ENCODE peak calls at places on chromosome 4, in six cellular contexts. A is AG08395, T is amniotic stem cell, P is HEK293T, K is AG10803, F is ELF-1. L is an unnamed sample.

GRCh38 chr4:183312841-183313240 is 7.2 kb downstream of the CLDN22 start:
- DNase-seq in T (no peak), P (no peak), K (no peak), F (no peak), A (no peak), L (no peak)

GRCh38 chr4:20317424-20317985 is 65.8 kb downstream of the SLIT2 start:
- DNase-seq in P (no peak), T (no peak), F (no peak), K (no peak), A (no peak), L (no peak)

GRCh38 chr4:1208266-1208961 is 36.0 kb upstream of the SPON2 start:
- DNase-seq in F (no peak), P (no peak), K (no peak), T (no peak), A (no peak), L (peak; percentile 26)

GRCh38 chr4:115090483-115091075 is 22.8 kb downstream of the NDST4 start:
- DNase-seq in K (peak; percentile 11), P (peak; percentile 8), F (peak; percentile 2), A (peak; percentile 8), T (peak; percentile 1), L (no peak)

GRCh38 chr4:99763635-99764101 is 53.0 kb upstream of the DAPP1 start:
- DNase-seq in T (peak; percentile 78), F (no peak), P (no peak), A (peak; percentile 82), K (peak; percentile 90), L (no peak)

GRCh38 chr4:113300384-113301011 is 251.0 kb downstream of the ANK2 start:
- DNase-seq in F (no peak), A (peak; percentile 78), T (no peak), P (no peak), K (peak; percentile 83), L (no peak)

GRCh38 chr4:153267013-153267412 is 62.8 kb downstream of the TRIM2 start:
- DNase-seq in A (no peak), K (no peak), T (no peak), P (no peak), F (no peak), L (no peak)

GRCh38 chr4:146398896-146399443 is 122.8 kb downstream of the SLC10A7 start:
- DNase-seq in P (no peak), K (no peak), F (peak; percentile 80), A (no peak), T (no peak), L (no peak)

GRCh38 chr4:18754180-18754579 is 732.6 kb upstream of the LCORL start:
- DNase-seq in T (no peak), A (no peak), K (no peak), F (peak; percentile 75), P (no peak), L (no peak)

GRCh38 chr4:122364700-122365404 is 14.0 kb upstream of the ADAD1 start:
- DNase-seq in F (peak; percentile 84), P (no peak), K (no peak), T (no peak), A (no peak), L (peak; percentile 27)

GRCh38 chr4:80462537-80463207 is 127.1 kb downstream of the CFAP299 start:
- DNase-seq in P (no peak), K (peak; percentile 51), F (no peak), T (no peak), A (no peak), L (no peak)

GRCh38 chr4:144801731-144802130 is 155.8 kb downstream of the HHIP start:
- DNase-seq in T (no peak), F (no peak), P (no peak), A (no peak), K (no peak), L (no peak)

GRCh38 chr4:87974856-87975462 is 555 bp upstream of the SPP1 start:
- DNase-seq in P (no peak), A (no peak), T (no peak), K (no peak), F (peak; percentile 58), L (no peak)

GRCh38 chr4:139214039-139214534 is 37.1 kb upstream of the ELF2 start:
- DNase-seq in P (peak; percentile 29), F (peak; percentile 93), A (no peak), K (no peak), T (no peak), L (no peak)

GRCh38 chr4:165834116-165834515 is 38.9 kb upstream of the TLL1 start:
- DNase-seq in K (no peak), T (no peak), P (no peak), F (no peak), A (no peak), L (no peak)

GRCh38 chr4:61443813-61444510 is 243.8 kb downstream of the ADGRL3 start:
- DNase-seq in F (no peak), T (no peak), P (no peak), K (peak; percentile 8), A (peak; percentile 2), L (no peak)

GRCh38 chr4:120843840-120844527 is 78.5 kb downstream of the PRDM5 start:
- DNase-seq in T (no peak), K (no peak), P (peak; percentile 70), A (no peak), F (peak; percentile 42), L (no peak)

GRCh38 chr4:183229397-183229796 is 90.7 kb downstream of the CLDN22 start:
- DNase-seq in F (no peak), K (no peak), P (no peak), A (no peak), T (no peak), L (no peak)

GRCh38 chr4:141248029-141248428 is 27.3 kb downstream of the ZNF330 start:
- DNase-seq in T (no peak), P (no peak), F (no peak), K (peak; percentile 83), A (no peak), L (no peak)

GRCh38 chr4:73573794-73574528 is 46.3 kb downstream of the RASSF6 start:
- DNase-seq in K (peak; percentile 72), T (peak; percentile 78), A (peak; percentile 33), P (peak; percentile 70), F (peak; percentile 90), L (no peak)

GRCh38 chr4:87009095-87009648 is 74.4 kb downstream of the AFF1 start:
- DNase-seq in T (no peak), A (no peak), K (no peak), P (no peak), F (no peak), L (no peak)

GRCh38 chr4:102343964-102344519 is 1.2 kb downstream of the SLC39A8 start:
- DNase-seq in A (no peak), F (no peak), P (no peak), K (no peak), T (no peak), L (no peak)

GRCh38 chr4:153799708-153800074 is 10.8 kb upstream of the SFRP2 start:
- DNase-seq in P (no peak), T (no peak), F (no peak), A (peak; percentile 63), K (peak; percentile 69), L (no peak)

GRCh38 chr4:20260821-20261220 is 9.1 kb downstream of the SLIT2 start:
- DNase-seq in T (no peak), P (no peak), A (no peak), K (peak; percentile 35), F (no peak), L (no peak)

GRCh38 chr4:113979157-113979972 is at the start of gene ARSJ:
- DNase-seq in A (peak; percentile 80), K (peak; percentile 80), T (peak; percentile 60), P (peak; percentile 52), F (peak; percentile 74), L (peak; percentile 54)

GRCh38 chr4:10203851-10204250 is 87.3 kb upstream of the WDR1 start:
- DNase-seq in F (no peak), P (no peak), T (no peak), K (no peak), A (peak; percentile 9), L (no peak)

GRCh38 chr4:98150092-98150761 is 7.0 kb upstream of the STPG2 start:
- DNase-seq in T (peak; percentile 32), A (no peak), F (no peak), P (no peak), K (peak; percentile 21), L (no peak)

GRCh38 chr4:151417164-151417571 is 8.2 kb downstream of the FHIP1A start:
- DNase-seq in F (no peak), T (no peak), K (no peak), A (no peak), P (no peak), L (no peak)

GRCh38 chr4:166538491-166539005 is 665.5 kb downstream of the TLL1 start:
- DNase-seq in P (no peak), A (no peak), F (no peak), K (no peak), T (no peak), L (no peak)

GRCh38 chr4:121736735-121737351 is 28.1 kb downstream of the SMIM43 start:
- DNase-seq in A (peak; percentile 65), T (peak; percentile 74), F (no peak), P (peak; percentile 52), K (peak; percentile 63), L (no peak)

L was measured in CD8-positive, alpha-beta T cell.